ENCODE peak calls at places on chromosomes 3 and 15, in five cellular contexts. A is MM.1S, O is AG08396, G is NT2/D1, V is dorsolateral prefrontal cortex. X is an unnamed sample.

GRCh38 chr3:126512916-126513650 is 4.5 kb downstream of the UROC1 start:
- DNase-seq in A (no peak), O (no peak), G (no peak), V (no peak), X (peak)

GRCh38 chr15:51335538-51335961 is 2.8 kb downstream of the CYP19A1 start:
- DNase-seq in A (peak), O (no peak), G (no peak), V (no peak), X (no peak)

GRCh38 chr3:48521635-48522034 is 17.7 kb upstream of the SHISA5 start:
- DNase-seq in A (no peak), O (no peak), G (no peak), V (no peak), X (no peak)

GRCh38 chr3:32436816-32437189 is 45.1 kb downstream of the CMTM7 start:
- DNase-seq in A (no peak), O (no peak), G (no peak), V (no peak), X (no peak)

GRCh38 chr3:64166584-64167155 is 58.6 kb downstream of the PRICKLE2 start:
- DNase-seq in A (no peak), O (no peak), G (peak), V (no peak), X (no peak)

GRCh38 chr3:42936157-42936981 is 30.4 kb downstream of the ZNF662 start:
- DNase-seq in A (no peak), O (peak), G (no peak), V (peak), X (peak)

GRCh38 chr3:72068621-72069020 is 283.7 kb upstream of the PROK2 start:
- DNase-seq in A (no peak), O (no peak), G (no peak), V (no peak), X (no peak)

GRCh38 chr3:87167634-87168456 is 59.3 kb upstream of the CHMP2B start:
- DNase-seq in A (peak), O (peak), G (peak), V (peak), X (no peak)

GRCh38 chr3:157872902-157873301 is 233.3 kb downstream of the SHOX2 start:
- DNase-seq in A (no peak), O (no peak), G (no peak), V (no peak), X (no peak)

GRCh38 chr15:82294061-82294690 is 31.6 kb downstream of the SAXO2 start:
- DNase-seq in A (no peak), O (no peak), G (no peak), V (no peak), X (no peak)

X was measured in posterior cingulate gyrus.